ENCODE peak calls at places on chromosomes 12 and 14, in six cellular contexts. One of them, this sample, is unnamed. For H3K27me3 and H3K36me3, the result is how much of the 10 kb centered on the place peaks cover.

GRCh38 chr12:124392991-124393790 is 98.3 kb downstream of the RFLNA start:
- DNase-seq in tibial artery: peak
- DNase-seq in adipocyte: peak
- DNase-seq in cardiac muscle cell: peak
- DNase-seq in GM23248: peak
- DNase-seq in NT2/D1: no peak
- DNase-seq in this sample: peak

GRCh38 chr12:56878010-56878339 is 56.2 kb downstream of the SDR9C7 start:
- DNase-seq in GM23248: no peak
- DNase-seq in cardiac muscle cell: peak
- DNase-seq in adipocyte: no peak
- DNase-seq in tibial artery: no peak
- DNase-seq in NT2/D1: no peak
- DNase-seq in this sample: no peak

GRCh38 chr12:54631988-54632728 is 2.5 kb downstream of the LACRT start:
- DNase-seq in tibial artery: no peak
- DNase-seq in adipocyte: no peak
- DNase-seq in cardiac muscle cell: no peak
- DNase-seq in GM23248: no peak
- DNase-seq in NT2/D1: no peak
- DNase-seq in this sample: no peak

GRCh38 chr14:38731962-38732361 is 371.1 kb downstream of the SEC23A start:
- DNase-seq in GM23248: no peak
- DNase-seq in NT2/D1: no peak
- DNase-seq in cardiac muscle cell: no peak
- DNase-seq in tibial artery: no peak
- DNase-seq in adipocyte: no peak
- DNase-seq in this sample: no peak

GRCh38 chr12:94267530-94267877 is 119.1 kb downstream of the PLXNC1 start:
- DNase-seq in NT2/D1: no peak
- DNase-seq in tibial artery: no peak
- DNase-seq in cardiac muscle cell: no peak
- DNase-seq in adipocyte: no peak
- DNase-seq in GM23248: no peak
- DNase-seq in this sample: no peak

GRCh38 chr14:53953002-53953827 is 3.4 kb downstream of the BMP4 start:
- DNase-seq in NT2/D1: no peak
- DNase-seq in cardiac muscle cell: peak
- DNase-seq in GM23248: peak
- DNase-seq in tibial artery: peak
- DNase-seq in adipocyte: peak
- DNase-seq in this sample: peak

GRCh38 chr14:105912641-105913180 is 386.3 kb downstream of the TMEM121 start:
- DNase-seq in NT2/D1: no peak
- DNase-seq in adipocyte: no peak
- DNase-seq in tibial artery: no peak
- DNase-seq in cardiac muscle cell: no peak
- DNase-seq in GM23248: no peak
- DNase-seq in this sample: no peak

GRCh38 chr12:12398026-12398859 is 41.4 kb downstream of the BORCS5 start:
- DNase-seq in GM23248: peak
- DNase-seq in adipocyte: peak
- DNase-seq in cardiac muscle cell: peak
- DNase-seq in tibial artery: peak
- DNase-seq in NT2/D1: no peak
- DNase-seq in this sample: peak

GRCh38 chr12:45464699-45465098 is 248.8 kb downstream of the ANO6 start:
- DNase-seq in tibial artery: no peak
- DNase-seq in NT2/D1: no peak
- DNase-seq in GM23248: no peak
- DNase-seq in adipocyte: no peak
- DNase-seq in cardiac muscle cell: peak
- DNase-seq in this sample: no peak

DNA sequence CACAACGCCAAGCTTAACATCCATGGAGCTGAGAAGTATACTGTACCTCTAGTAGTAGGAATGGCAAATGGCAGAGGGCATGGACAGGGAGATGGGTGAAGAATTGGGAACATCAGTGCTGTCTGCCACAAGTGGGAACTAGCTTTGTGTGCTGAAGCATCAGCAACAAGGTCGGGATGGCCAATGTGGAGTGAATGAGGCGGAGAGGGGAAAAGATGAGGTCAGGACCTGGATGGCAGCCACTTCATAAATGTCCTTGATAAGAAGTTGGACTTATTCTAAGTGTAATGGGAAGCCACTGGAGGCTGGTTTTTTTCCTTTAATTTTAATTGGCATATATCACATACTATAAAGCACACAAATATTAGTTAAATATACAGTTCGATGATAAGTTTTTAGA is 21.9 kb upstream of the CLMN start:
- DNase-seq in GM23248: no peak
- DNase-seq in adipocyte: no peak
- DNase-seq in tibial artery: no peak
- DNase-seq in NT2/D1: no peak
- DNase-seq in cardiac muscle cell: peak
- DNase-seq in this sample: no peak
- H3K27me3 ChIP-seq in GM23248: under half
- H3K27me3 ChIP-seq in adipocyte: under half
- H3K27me3 ChIP-seq in tibial artery: under half
- H3K27me3 ChIP-seq in NT2/D1: under half
- H3K27me3 ChIP-seq in cardiac muscle cell: under half
- H3K27me3 ChIP-seq in this sample: under half

GRCh38 chr12:77667101-77667500 is 163.6 kb upstream of the NAV3 start:
- DNase-seq in cardiac muscle cell: no peak
- DNase-seq in adipocyte: no peak
- DNase-seq in GM23248: no peak
- DNase-seq in NT2/D1: no peak
- DNase-seq in tibial artery: no peak
- DNase-seq in this sample: peak
- H3K36me3 ChIP-seq in cardiac muscle cell: under half
- H3K36me3 ChIP-seq in adipocyte: under half
- H3K36me3 ChIP-seq in GM23248: under half
- H3K36me3 ChIP-seq in NT2/D1: under half
- H3K36me3 ChIP-seq in tibial artery: under half
- H3K36me3 ChIP-seq in this sample: under half

GRCh38 chr14:74240794-74241610 is 1.8 kb downstream of the VSX2 start:
- DNase-seq in NT2/D1: no peak
- DNase-seq in GM23248: peak
- DNase-seq in tibial artery: no peak
- DNase-seq in cardiac muscle cell: no peak
- DNase-seq in adipocyte: peak
- DNase-seq in this sample: no peak
- H3K27me3 ChIP-seq in NT2/D1: half or more
- H3K27me3 ChIP-seq in GM23248: half or more
- H3K27me3 ChIP-seq in tibial artery: half or more
- H3K27me3 ChIP-seq in cardiac muscle cell: half or more
- H3K27me3 ChIP-seq in adipocyte: half or more
- H3K27me3 ChIP-seq in this sample: under half

DNA sequence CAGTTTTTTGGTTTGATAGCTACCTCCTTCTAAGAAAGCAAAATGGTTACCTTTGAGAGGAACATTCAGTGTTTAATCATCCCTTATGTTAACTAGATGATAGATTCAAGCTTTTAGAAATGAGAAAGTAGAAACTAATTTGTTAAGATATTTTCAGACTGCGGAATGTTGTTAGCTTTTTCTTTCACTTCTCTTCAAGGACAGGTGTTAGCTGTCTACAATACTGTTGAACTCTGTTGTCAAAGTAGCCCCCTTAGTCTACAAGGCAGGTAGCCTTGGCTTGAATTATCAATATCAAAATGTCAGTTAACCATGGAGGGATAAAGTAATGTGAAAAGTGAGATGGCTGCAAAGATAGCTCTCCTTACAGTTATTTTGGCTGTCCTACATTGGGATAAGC is 14.8 kb downstream of the MAPK1IP1L start:
- DNase-seq in NT2/D1: no peak
- DNase-seq in GM23248: no peak
- DNase-seq in adipocyte: no peak
- DNase-seq in cardiac muscle cell: no peak
- DNase-seq in tibial artery: no peak
- DNase-seq in this sample: no peak
- H3K36me3 ChIP-seq in NT2/D1: under half
- H3K36me3 ChIP-seq in GM23248: half or more
- H3K36me3 ChIP-seq in adipocyte: half or more
- H3K36me3 ChIP-seq in cardiac muscle cell: under half
- H3K36me3 ChIP-seq in tibial artery: under half
- H3K36me3 ChIP-seq in this sample: half or more

GRCh38 chr14:69572634-69573135 is 2.0 kb downstream of the CCDC177 start:
- DNase-seq in NT2/D1: no peak
- DNase-seq in cardiac muscle cell: peak
- DNase-seq in tibial artery: no peak
- DNase-seq in GM23248: peak
- DNase-seq in adipocyte: no peak
- DNase-seq in this sample: no peak

GRCh38 chr14:69569859-69570258 is 4.8 kb downstream of the CCDC177 start:
- DNase-seq in NT2/D1: no peak
- DNase-seq in tibial artery: no peak
- DNase-seq in cardiac muscle cell: no peak
- DNase-seq in adipocyte: no peak
- DNase-seq in GM23248: no peak
- DNase-seq in this sample: no peak

GRCh38 chr14:69571879-69572633 is 2.6 kb downstream of the CCDC177 start:
- DNase-seq in cardiac muscle cell: peak
- DNase-seq in adipocyte: no peak
- DNase-seq in NT2/D1: no peak
- DNase-seq in tibial artery: no peak
- DNase-seq in GM23248: peak
- DNase-seq in this sample: peak

GRCh38 chr14:69570836-69571330 is 3.8 kb downstream of the CCDC177 start:
- DNase-seq in NT2/D1: no peak
- DNase-seq in GM23248: no peak
- DNase-seq in tibial artery: no peak
- DNase-seq in adipocyte: no peak
- DNase-seq in cardiac muscle cell: no peak
- DNase-seq in this sample: no peak

DNA sequence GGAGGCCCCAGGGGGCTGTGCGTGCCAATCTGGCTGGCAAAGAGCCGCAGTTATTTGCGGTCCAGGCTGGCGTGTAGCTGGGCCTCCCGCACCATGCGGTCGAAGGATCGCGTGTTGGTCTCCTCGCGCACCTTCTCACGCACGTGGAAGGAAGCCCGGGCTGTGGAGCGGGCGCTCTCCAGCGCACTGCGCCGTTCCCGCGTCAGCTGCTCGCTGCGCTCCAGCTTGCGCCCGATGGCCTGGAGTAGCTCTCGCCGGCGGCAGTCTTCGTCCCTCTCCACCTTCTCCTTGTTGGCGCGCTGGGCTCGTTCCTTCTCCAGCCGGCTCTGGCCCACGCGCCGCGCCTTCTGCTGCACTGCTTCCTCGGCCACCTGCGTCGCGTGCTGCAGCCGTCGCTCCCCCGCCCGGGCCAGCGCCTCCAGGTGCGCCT is 3.2 kb downstream of the CCDC177 start:
- DNase-seq in GM23248: peak
- DNase-seq in NT2/D1: no peak
- DNase-seq in tibial artery: no peak
- DNase-seq in adipocyte: no peak
- DNase-seq in cardiac muscle cell: peak
- DNase-seq in this sample: no peak
- H3K27me3 ChIP-seq in GM23248: half or more
- H3K27me3 ChIP-seq in NT2/D1: under half
- H3K27me3 ChIP-seq in tibial artery: half or more
- H3K27me3 ChIP-seq in adipocyte: half or more
- H3K27me3 ChIP-seq in cardiac muscle cell: half or more
- H3K27me3 ChIP-seq in this sample: under half

DNA sequence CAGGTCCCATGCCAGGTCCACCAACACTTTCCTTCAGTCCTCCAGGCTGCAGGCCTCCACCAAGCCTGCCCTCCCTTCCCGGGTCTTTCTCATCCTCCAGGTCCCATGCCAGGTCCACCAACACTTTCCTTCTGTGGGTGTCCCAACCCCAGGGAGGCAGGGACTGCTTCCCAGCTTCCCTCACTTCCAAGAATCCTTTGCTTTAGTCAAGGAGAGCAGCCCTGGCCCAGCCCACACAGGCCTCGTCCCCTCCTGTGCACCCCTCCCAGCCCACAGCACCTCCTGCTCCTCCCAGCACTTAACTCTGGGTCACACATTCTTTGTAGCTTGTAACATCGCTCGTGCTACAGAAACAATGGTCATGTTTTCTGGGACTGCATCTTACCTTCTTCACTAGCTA is 72.9 kb downstream of the TESC start:
- DNase-seq in NT2/D1: no peak
- DNase-seq in GM23248: no peak
- DNase-seq in cardiac muscle cell: no peak
- DNase-seq in adipocyte: no peak
- DNase-seq in tibial artery: no peak
- DNase-seq in this sample: no peak
- H3K36me3 ChIP-seq in NT2/D1: half or more
- H3K36me3 ChIP-seq in GM23248: under half
- H3K36me3 ChIP-seq in cardiac muscle cell: under half
- H3K36me3 ChIP-seq in adipocyte: half or more
- H3K36me3 ChIP-seq in tibial artery: under half
- H3K36me3 ChIP-seq in this sample: under half

DNA sequence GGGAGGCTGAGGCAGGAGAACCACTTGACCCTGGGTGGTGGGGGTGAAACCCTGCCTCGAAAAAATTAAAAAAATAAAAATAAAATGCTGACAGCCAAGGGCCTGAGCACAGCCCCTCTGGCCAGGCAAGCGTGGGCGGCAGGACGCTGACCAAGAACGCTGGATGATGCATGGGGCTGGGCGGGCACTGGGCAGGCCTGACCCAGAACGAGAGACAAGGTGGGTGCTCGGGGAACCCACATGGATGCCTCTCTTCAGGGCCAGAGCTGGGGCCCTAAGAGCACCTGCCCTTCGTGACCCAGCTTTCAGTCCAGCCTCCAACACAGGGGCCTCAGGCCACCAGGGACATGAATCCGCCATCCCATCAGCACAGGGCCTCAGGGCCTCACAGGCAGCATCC is 11.3 kb downstream of the GALNT9 start:
- DNase-seq in cardiac muscle cell: no peak
- DNase-seq in GM23248: no peak
- DNase-seq in adipocyte: no peak
- DNase-seq in NT2/D1: no peak
- DNase-seq in tibial artery: no peak
- DNase-seq in this sample: no peak
- H3K27me3 ChIP-seq in cardiac muscle cell: under half
- H3K27me3 ChIP-seq in GM23248: under half
- H3K27me3 ChIP-seq in adipocyte: half or more
- H3K27me3 ChIP-seq in NT2/D1: half or more
- H3K27me3 ChIP-seq in tibial artery: half or more
- H3K27me3 ChIP-seq in this sample: under half